ENCODE peak calls at places on chromosomes 1 and 21, in seven cellular contexts. N is tibial artery, A is suprapubic skin, T is heart left ventricle, O is esophagus squamous epithelium, L is psoas muscle, K is sigmoid colon. X is an unnamed sample.

GRCh38 chr1:41700581-41700980 is 216.1 kb upstream of the EDN2 start:
- DNase-seq in L (no peak), T (no peak), A (no peak), K (no peak), N (no peak), O (no peak), X (no peak)

GRCh38 chr1:16978589-16979474 is 1.6 kb downstream of the MFAP2 start:
- DNase-seq in K (peak; percentile 92), A (no peak), O (no peak), L (peak; percentile 77), N (peak; percentile 93), T (peak; percentile 81), X (peak; percentile 84)

GRCh38 chr1:235207202-235207565 is 46.1 kb upstream of the RBM34 start:
- DNase-seq in A (no peak), O (no peak), L (no peak), N (no peak), K (no peak), T (no peak), X (no peak)

GRCh38 chr1:184854456-184855180 is 100.0 kb upstream of the EDEM3 start:
- DNase-seq in A (no peak), T (no peak), L (no peak), O (no peak), K (no peak), N (no peak), X (no peak)

GRCh38 chr1:208235983-208236761 is 8.0 kb downstream of the PLXNA2 start:
- DNase-seq in L (peak; percentile 79), K (peak; percentile 83), T (peak; percentile 75), O (no peak), A (no peak), N (peak; percentile 89), X (no peak)

GRCh38 chr1:72837781-72838180 is 555.4 kb upstream of the NEGR1 start:
- DNase-seq in T (no peak), K (no peak), O (no peak), L (no peak), A (no peak), N (no peak), X (no peak)

GRCh38 chr1:182069028-182069466 is 7.5 kb upstream of the ZNF648 start:
- DNase-seq in L (peak; percentile 77), T (peak; percentile 51), O (no peak), K (no peak), N (no peak), A (no peak), X (no peak)

GRCh38 chr1:832136-832535 is 91.6 kb upstream of the SAMD11 start:
- DNase-seq in K (no peak), O (no peak), T (no peak), L (no peak), N (peak; percentile 51), A (no peak), X (no peak)

GRCh38 chr1:17128361-17128760 is 9.1 kb upstream of the PADI2 start:
- DNase-seq in L (no peak), N (no peak), T (no peak), A (no peak), O (no peak), K (no peak), X (peak; percentile 97)

GRCh38 chr1:180542113-180542512 is 16.7 kb upstream of the OVAAL start:
- DNase-seq in O (no peak), A (no peak), N (no peak), L (no peak), K (no peak), T (no peak), X (no peak)

GRCh38 chr1:240737268-240737667 is 125.3 kb upstream of the GREM2 start:
- DNase-seq in T (no peak), A (no peak), O (no peak), N (no peak), L (no peak), K (no peak), X (no peak)

GRCh38 chr1:145963218-145964019 is 956 bp downstream of the ANKRD34A start:
- DNase-seq in N (no peak), L (no peak), O (no peak), K (no peak), A (no peak), T (no peak), X (no peak)

GRCh38 chr1:198631292-198631691 is 7.5 kb upstream of the PTPRC start:
- DNase-seq in L (no peak), A (no peak), O (no peak), K (no peak), N (no peak), T (no peak), X (no peak)

GRCh38 chr1:160061376-160062100 is 8.4 kb downstream of the KCNJ10 start:
- DNase-seq in O (no peak), N (no peak), K (no peak), L (no peak), T (no peak), A (no peak), X (no peak)

GRCh38 chr1:143698016-143698415 is 273.8 kb downstream of the FAM72C start:
- DNase-seq in O (no peak), T (no peak), K (no peak), A (no peak), N (no peak), L (no peak), X (no peak)

GRCh38 chr1:43565600-43566360 is 35.1 kb downstream of the PTPRF start:
- DNase-seq in K (peak; percentile 74), O (no peak), T (peak; percentile 69), A (no peak), N (peak; percentile 72), L (peak; percentile 61), X (no peak)

GRCh38 chr1:50183734-50184133 is 75.0 kb downstream of the ELAVL4 start:
- DNase-seq in K (no peak), N (no peak), O (no peak), A (no peak), T (peak; percentile 40), L (no peak), X (no peak)

GRCh38 chr1:14590781-14591180 is 7.7 kb upstream of the KAZN start:
- DNase-seq in N (no peak), O (no peak), T (no peak), A (no peak), L (no peak), K (no peak), X (no peak)

GRCh38 chr1:14095001-14095400 is 395.0 kb downstream of the PRDM2 start:
- DNase-seq in A (no peak), N (no peak), L (no peak), K (no peak), T (no peak), O (no peak), X (no peak)

GRCh38 chr1:52678961-52679897 is 18.9 kb downstream of the COA7 start:
- DNase-seq in T (no peak), O (no peak), N (peak; percentile 17), K (no peak), L (no peak), A (no peak), X (no peak)

GRCh38 chr1:59692591-59692990 is 122.2 kb upstream of the HOOK1 start:
- DNase-seq in K (no peak), T (peak; percentile 30), N (no peak), A (no peak), L (no peak), O (no peak), X (peak; percentile 94)

GRCh38 chr1:45974541-45975269 is 157.7 kb downstream of the PIK3R3 start:
- DNase-seq in O (no peak), K (no peak), L (no peak), T (no peak), A (no peak), N (no peak), X (no peak)

GRCh38 chr1:179831852-179832699 is 45.5 kb downstream of the TOR1AIP2 start:
- DNase-seq in A (no peak), L (no peak), T (no peak), K (no peak), O (no peak), N (no peak), X (no peak)

GRCh38 chr21:38439336-38439900 is 58.9 kb downstream of the ERG start:
- DNase-seq in K (no peak), A (no peak), O (no peak), N (no peak), L (no peak), T (no peak), X (no peak)

GRCh38 chr21:38438476-38438893 is 59.8 kb downstream of the ERG start:
- DNase-seq in T (peak; percentile 59), A (no peak), O (no peak), K (no peak), N (peak; percentile 79), L (peak; percentile 60), X (no peak)

GRCh38 chr21:38439957-38440356 is 58.3 kb downstream of the ERG start:
- DNase-seq in N (no peak), L (no peak), O (no peak), A (no peak), K (no peak), T (no peak), X (no peak)

GRCh38 chr21:38433516-38433915 is 64.8 kb downstream of the ERG start:
- DNase-seq in L (no peak), O (no peak), N (no peak), T (no peak), K (no peak), A (no peak), X (no peak)

DNA sequence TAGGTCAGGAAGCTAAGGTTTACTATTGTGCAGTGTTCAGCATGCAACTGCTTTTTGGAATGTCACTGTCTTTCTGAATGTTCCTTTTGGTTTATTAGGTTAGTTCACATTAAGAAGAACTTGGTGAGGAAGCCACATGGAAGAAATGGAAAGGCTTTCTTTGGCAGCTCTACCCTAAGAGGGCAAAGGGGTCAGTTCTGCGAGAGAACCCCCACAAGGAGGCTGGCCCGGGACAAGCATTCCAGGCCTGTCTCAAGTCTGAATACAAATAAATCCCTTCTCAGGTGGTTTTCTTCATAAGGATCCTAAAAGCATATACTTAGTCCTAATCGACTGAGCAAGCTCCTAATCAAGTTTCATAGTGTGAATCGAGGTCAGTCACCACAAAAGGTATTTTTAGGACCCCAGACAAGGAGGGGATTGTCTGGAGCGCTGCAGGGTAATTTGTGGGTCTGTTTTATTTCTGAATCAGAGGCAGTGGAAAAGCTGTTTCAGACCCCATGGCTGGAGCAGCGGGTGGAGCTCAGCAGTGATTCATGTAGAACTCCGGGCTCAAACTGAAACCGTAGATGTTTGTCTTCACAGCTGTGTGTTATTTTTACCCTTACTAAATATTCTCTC is 63.3 kb downstream of the ERG start:
- DNase-seq in T (no peak), L (no peak), O (no peak), K (no peak), N (peak; percentile 73), A (no peak), X (no peak)
- TF ChIP-seq CTCF in T (no peak), L (no peak), O (no peak), K (no peak), N (no peak), A (no peak), X (no peak)

GRCh38 chr1:56811331-56811730 is 7.9 kb downstream of the FYB2 start:
- DNase-seq in L (no peak), A (no peak), O (no peak), T (peak; percentile 47), N (no peak), K (no peak), X (no peak)
- H3K4me3 ChIP-seq in L (no peak overlapping the region), A (no peak overlapping the region), O (no peak overlapping the region), T (no peak overlapping the region), N (no peak overlapping the region), K (no peak overlapping the region), X (no peak overlapping the region)

GRCh38 chr21:39675595-39675994 is 62.9 kb downstream of the B3GALT5 start:
- DNase-seq in N (no peak), A (no peak), K (no peak), O (no peak), T (no peak), L (no peak), X (no peak)
- TF ChIP-seq CTCF in N (no peak), A (no peak), K (no peak), O (no peak), T (no peak), L (no peak), X (no peak)

GRCh38 chr1:23178414-23178813 is 9.8 kb upstream of the LUZP1 start:
- DNase-seq in O (no peak), N (no peak), T (no peak), L (no peak), K (no peak), A (no peak), X (no peak)
- H3K4me3 ChIP-seq in O (no peak overlapping the region), N (peak overlapping the region; percentile 76), T (no peak overlapping the region), L (no peak overlapping the region), K (peak overlapping the region; percentile 62), A (peak overlapping the region; percentile 62), X (no peak overlapping the region)